ENCODE peak calls at places on chromosomes 11 and 22, in ten cellular contexts. T is stomach; H is keratinocyte; P is hepatocyte; F is Caco-2; E is GM23338; G is CD8-positive, alpha-beta T cell; J is endodermal cell; C is fibroblast of the aortic adventitia; I is endothelial cell of umbilical vein. Q is an unnamed sample.

GRCh38 chr22:30038219-30038618 is 42.0 kb upstream of the HORMAD2 start:
- DNase-seq in I (peak), J (no peak), T (peak), P (peak), F (no peak), G (no peak), E (no peak), C (peak), H (no peak), Q (no peak)

GRCh38 chr11:70071996-70072395 is 6.1 kb upstream of the ANO1 start:
- DNase-seq in H (no peak), F (peak), C (no peak), J (no peak), G (no peak), P (no peak), T (no peak), I (no peak), E (no peak), Q (no peak)

GRCh38 chr11:126716456-126717083 is 284.0 kb downstream of the KIRREL3 start:
- DNase-seq in G (no peak), I (no peak), P (peak), J (peak), H (no peak), C (peak), T (peak), E (peak), F (no peak), Q (peak)

GRCh38 chr11:67438121-67438902 is 830 bp upstream of the PTPRCAP start:
- DNase-seq in T (peak), G (peak), E (no peak), C (no peak), F (no peak), I (no peak), P (no peak), H (no peak), J (no peak), Q (no peak)

GRCh38 chr11:114162719-114163123 is 103.2 kb downstream of the ZBTB16 start:
- DNase-seq in J (no peak), T (peak), P (peak), H (peak), G (no peak), I (peak), E (no peak), C (peak), F (no peak), Q (peak)

GRCh38 chr11:118608268-118609214 is 1.1 kb downstream of the PHLDB1 start:
- DNase-seq in E (no peak), H (no peak), J (peak), G (peak), F (peak), C (peak), I (peak), T (peak), P (peak), Q (no peak)

GRCh38 chr11:131668867-131669780 is 298.7 kb downstream of the NTM start:
- DNase-seq in H (no peak), C (peak), G (no peak), T (peak), P (peak), I (peak), J (peak), E (peak), F (peak), Q (no peak)

GRCh38 chr22:20080445-20080775 is 369 bp downstream of the DGCR8 start:
- DNase-seq in E (peak), H (no peak), T (peak), P (peak), J (peak), F (peak), G (peak), I (peak), C (peak), Q (no peak)

GRCh38 chr11:64762916-64763803 is 3.4 kb upstream of the PYGM start:
- DNase-seq in G (no peak), T (peak), I (peak), F (peak), C (peak), P (no peak), J (peak), E (peak), H (no peak), Q (peak)

GRCh38 chr11:65427691-65428577 is 5.3 kb downstream of the NEAT1 start:
- DNase-seq in E (no peak), T (peak), J (peak), I (peak), C (peak), P (peak), G (no peak), F (no peak), H (no peak), Q (no peak)

GRCh38 chr11:60959445-60959844 is 7.5 kb upstream of the SLC15A3 start:
- DNase-seq in J (no peak), G (no peak), F (no peak), P (no peak), E (no peak), I (no peak), T (no peak), H (no peak), C (no peak), Q (no peak)

GRCh38 chr11:40722179-40722795 is 737.2 kb downstream of the LRRC4C start:
- DNase-seq in C (no peak), J (peak), F (peak), H (no peak), P (peak), I (peak), G (no peak), T (no peak), E (peak), Q (no peak)

GRCh38 chr22:22046370-22046769 is 63.8 kb upstream of the TOP3B start:
- DNase-seq in T (no peak), F (no peak), G (no peak), P (no peak), E (no peak), H (no peak), C (no peak), J (no peak), I (no peak), Q (no peak)

GRCh38 chr11:61787928-61788491 is 4.4 kb downstream of the TMEM258 start:
- DNase-seq in F (peak), I (peak), T (peak), H (no peak), G (no peak), P (peak), E (peak), C (peak), J (peak), Q (peak)

GRCh38 chr11:32466279-32466915 is 31.1 kb upstream of the WT1 start:
- DNase-seq in T (peak), C (peak), P (peak), H (no peak), F (no peak), E (no peak), J (no peak), I (no peak), G (no peak), Q (no peak)

GRCh38 chr11:86152006-86152862 is 83.3 kb upstream of the PICALM start:
- DNase-seq in G (no peak), I (peak), C (peak), E (no peak), P (no peak), T (no peak), J (no peak), F (no peak), H (peak), Q (no peak)

GRCh38 chr11:57786436-57786835 is 24.8 kb downstream of the CTNND1 start:
- DNase-seq in G (no peak), H (no peak), C (no peak), P (no peak), T (no peak), I (no peak), J (no peak), E (no peak), F (no peak), Q (no peak)

GRCh38 chr11:123301696-123302400 is 106.8 kb upstream of the CLMP start:
- DNase-seq in G (peak), T (peak), J (peak), H (no peak), E (peak), P (peak), I (peak), C (peak), F (peak), Q (no peak)

GRCh38 chr11:20235164-20235563 is 74.9 kb upstream of the DBX1 start:
- DNase-seq in C (no peak), I (no peak), H (no peak), J (no peak), F (no peak), T (no peak), G (no peak), E (no peak), P (no peak), Q (no peak)

GRCh38 chr11:70111269-70112016 is 33.3 kb downstream of the ANO1 start:
- DNase-seq in H (no peak), P (peak), F (no peak), G (no peak), J (peak), I (no peak), C (no peak), E (peak), T (peak), Q (peak)

GRCh38 chr11:131465746-131466145 is 95.3 kb downstream of the NTM start:
- DNase-seq in P (no peak), H (no peak), G (no peak), C (no peak), F (peak), J (peak), I (no peak), T (no peak), E (peak), Q (no peak)

GRCh38 chr22:29151316-29151715 is 54.4 kb upstream of the EMID1 start:
- DNase-seq in I (no peak), E (no peak), G (no peak), F (peak), C (no peak), H (no peak), P (no peak), T (peak), J (peak), Q (no peak)

GRCh38 chr11:69000831-69001245 is 12.2 kb downstream of the MRGPRF start:
- DNase-seq in J (peak), F (peak), C (peak), I (peak), T (no peak), P (peak), G (no peak), H (no peak), E (peak), Q (peak)

GRCh38 chr22:39243443-39244072 is 1.2 kb downstream of the PDGFB start:
- DNase-seq in J (peak), H (no peak), P (peak), I (no peak), T (no peak), F (peak), C (no peak), E (peak), G (no peak), Q (no peak)

GRCh38 chr11:65487467-65488272 is 11.2 kb upstream of the MALAT1 start:
- DNase-seq in J (peak), T (peak), F (peak), P (peak), I (peak), E (peak), H (no peak), G (no peak), C (peak), Q (peak)

GRCh38 chr11:118872403-118872821 is 11.3 kb upstream of the CXCR5 start:
- DNase-seq in C (no peak), I (no peak), F (no peak), E (no peak), J (no peak), P (no peak), G (no peak), H (no peak), T (no peak), Q (no peak)

GRCh38 chr11:117839936-117840813 is 15.6 kb upstream of the FXYD2 start:
- DNase-seq in G (no peak), T (peak), P (no peak), C (no peak), J (no peak), E (no peak), F (peak), I (no peak), H (no peak), Q (no peak)

GRCh38 chr11:45933131-45933821 is 10.8 kb downstream of the LARGE2 start:
- DNase-seq in C (peak), T (peak), I (no peak), P (peak), E (no peak), J (no peak), G (no peak), F (no peak), H (no peak), Q (peak)

GRCh38 chr11:28009383-28009782 is 98.6 kb downstream of the KIF18A start:
- DNase-seq in J (no peak), I (no peak), F (no peak), P (no peak), T (no peak), C (peak), H (no peak), E (no peak), G (no peak), Q (peak)

DNA sequence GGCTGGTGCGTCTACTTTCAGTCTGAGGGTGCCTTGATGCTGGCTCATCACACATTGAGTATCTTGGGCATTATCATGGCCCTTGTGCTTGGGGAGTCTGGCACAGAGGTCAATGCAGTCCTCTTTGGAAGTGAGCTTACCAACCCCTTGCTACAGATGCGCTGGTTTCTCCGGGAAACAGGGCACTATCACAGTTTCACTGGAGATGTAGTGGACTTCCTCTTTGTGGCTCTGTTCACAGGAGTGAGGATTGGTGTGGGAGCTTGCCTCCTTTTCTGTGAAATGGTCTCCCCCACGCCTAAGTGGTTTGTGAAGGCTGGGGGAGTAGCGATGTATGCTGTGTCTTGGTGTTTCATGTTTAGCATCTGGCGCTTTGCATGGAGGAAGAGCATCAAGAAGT is 4.9 kb downstream of the TLCD5 start:
- DNase-seq in C (no peak), T (no peak), F (no peak), I (no peak), E (no peak), J (no peak), P (no peak), H (no peak), G (no peak), Q (no peak)
- TF ChIP-seq CTCF in C (no peak), T (no peak), F (no peak), I (no peak), E (no peak), J (no peak), P (no peak), H (no peak), G (no peak), Q (no peak)

DNA sequence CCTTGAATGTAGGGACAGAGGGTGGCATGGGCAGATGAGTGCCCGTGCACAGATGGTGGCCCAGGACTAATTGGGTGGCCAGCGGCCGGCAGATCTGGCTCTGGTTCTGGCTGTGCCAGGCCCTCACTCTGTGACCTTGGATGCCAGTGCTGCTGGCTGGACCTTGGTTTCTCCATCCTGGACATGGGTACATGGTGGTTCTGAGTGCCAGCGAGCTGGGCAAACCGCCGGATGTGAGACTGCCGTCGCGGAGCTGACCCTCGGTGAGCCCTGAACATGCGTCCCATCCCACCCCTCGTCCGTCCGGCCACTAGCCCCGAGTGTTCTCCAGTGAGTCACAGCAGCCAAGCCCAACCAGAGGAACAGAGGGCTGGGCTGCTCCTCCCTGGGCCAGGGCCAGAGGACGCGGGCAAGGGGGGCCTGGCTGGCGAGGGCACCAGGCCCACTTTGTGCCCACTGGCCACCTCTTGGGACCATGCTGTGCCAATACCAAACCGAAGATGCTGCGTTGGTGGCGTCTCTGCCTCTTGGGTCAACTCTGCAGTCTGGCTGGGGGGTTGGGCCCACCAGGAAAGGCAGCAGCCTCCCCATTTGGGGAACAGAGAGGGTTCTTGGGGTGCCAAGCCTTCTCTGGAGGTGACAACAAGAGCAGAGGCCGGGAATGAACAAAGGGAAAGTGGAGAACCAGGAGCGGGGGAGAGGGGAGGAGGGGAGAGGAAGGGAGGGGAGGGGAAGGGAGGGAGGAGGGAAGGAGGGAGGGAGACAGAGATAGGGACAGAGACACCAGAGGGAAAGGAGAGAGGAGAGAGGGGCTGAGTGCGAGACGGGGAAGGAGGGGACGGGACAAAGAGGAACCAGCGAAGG is 10.7 kb downstream of the LSP1 start:
- DNase-seq in H (no peak), F (no peak), G (no peak), I (peak), T (peak), E (peak), J (peak), C (peak), P (peak), Q (peak)
- H3K4me3 ChIP-seq in H (no peak), F (no peak), G (no peak), I (no peak), T (peak), E (no peak), J (no peak), C (peak), P (no peak), Q (no peak)

DNA sequence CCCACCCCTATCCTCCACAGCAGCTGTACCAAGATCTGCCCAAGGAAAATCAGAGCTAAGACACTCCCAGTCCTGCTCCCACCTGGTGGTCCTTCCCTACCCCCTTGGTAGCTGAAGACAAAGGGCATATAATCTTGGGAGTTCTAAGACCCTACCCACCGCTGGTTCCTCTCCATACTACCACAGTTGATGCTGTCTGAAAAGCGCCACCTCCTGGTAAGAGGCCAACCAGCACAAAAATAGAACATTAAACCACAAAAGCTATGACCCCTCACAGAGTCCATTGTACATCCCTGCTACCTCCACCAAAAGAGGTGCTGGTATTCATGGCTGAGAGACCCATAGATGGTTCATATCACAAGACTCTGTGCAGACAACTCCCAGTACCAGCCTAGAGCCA is 161.5 kb upstream of the ARHGAP42 start:
- DNase-seq in F (no peak), E (peak), I (no peak), C (no peak), P (no peak), J (peak), G (no peak), T (no peak), H (no peak), Q (no peak)
- TF ChIP-seq CTCF in F (peak), E (peak), I (no peak), C (no peak), P (no peak), J (peak), G (no peak), T (no peak), H (peak), Q (no peak)

GRCh38 chr11:108636222-108636621 is 28.6 kb upstream of the DDX10 start:
- DNase-seq in F (no peak), J (no peak), I (no peak), H (no peak), E (no peak), C (no peak), P (no peak), T (no peak), G (no peak), Q (no peak)

GRCh38 chr11:108635106-108635505 is 29.8 kb upstream of the DDX10 start:
- DNase-seq in C (no peak), T (no peak), P (no peak), I (no peak), G (no peak), F (no peak), J (no peak), H (peak), E (no peak), Q (no peak)

GRCh38 chr11:108643974-108644373 is 20.9 kb upstream of the DDX10 start:
- DNase-seq in I (no peak), G (no peak), E (no peak), J (no peak), H (no peak), F (no peak), C (no peak), P (no peak), T (no peak), Q (no peak)

GRCh38 chr11:108639146-108639545 is 25.7 kb upstream of the DDX10 start:
- DNase-seq in I (no peak), F (no peak), T (no peak), G (no peak), C (no peak), E (no peak), P (no peak), J (no peak), H (no peak), Q (no peak)
- H3K4me3 ChIP-seq in I (no peak), F (no peak), T (no peak), G (no peak), C (no peak), E (no peak), P (no peak), J (no peak), H (no peak), Q (no peak)